ENCODE peak calls at places on chromosomes 2 and 18, in eight cellular contexts. L is tibial artery, Y is fibroblast of the conjunctiva, S is IMR-90, U is NCI-H1694, A is amniotic stem cell, J is cardiac muscle cell, M is A549. D is an unnamed sample.

GRCh38 chr2:109647636-109648035 is 33.5 kb downstream of the SOWAHC start:
- DNase-seq in J (peak; percentile 42), A (peak; percentile 20), S (peak; percentile 25), Y (no peak), L (peak; percentile 81), M (no peak), U (no peak), D (no peak)

GRCh38 chr2:208036357-208036756 is 11.0 kb upstream of the PLEKHM3 start:
- DNase-seq in Y (no peak), U (no peak), S (peak; percentile 40), M (no peak), J (peak; percentile 38), A (no peak), L (no peak), D (no peak)

GRCh38 chr18:80170395-80171094 is 61.5 kb downstream of the ADNP2 start:
- DNase-seq in A (no peak), U (no peak), Y (no peak), L (no peak), J (peak; percentile 18), M (no peak), S (no peak), D (no peak)

GRCh38 chr18:59779979-59780378 is 82.8 kb upstream of the CCBE1 start:
- DNase-seq in A (peak; percentile 62), L (no peak), J (peak; percentile 82), Y (peak; percentile 30), U (no peak), M (no peak), S (peak; percentile 91), D (no peak)

GRCh38 chr2:99337931-99338580 is 867 bp downstream of the EIF5B start:
- DNase-seq in L (no peak), J (peak; percentile 10), S (peak; percentile 12), A (no peak), U (no peak), Y (no peak), M (peak; percentile 10), D (no peak)

GRCh38 chr18:56637897-56638231 is 528 bp downstream of the TXNL1 start:
- DNase-seq in U (no peak), J (peak; percentile 4), A (no peak), Y (no peak), L (peak; percentile 70), S (no peak), M (no peak), D (no peak)

GRCh38 chr2:18046558-18046957 is 168.1 kb downstream of the KCNS3 start:
- DNase-seq in Y (no peak), A (no peak), M (no peak), J (peak; percentile 15), U (no peak), L (no peak), S (peak; percentile 38), D (peak; percentile 38)

GRCh38 chr2:23083963-23084362 is 301.0 kb upstream of the KLHL29 start:
- DNase-seq in Y (no peak), A (no peak), J (no peak), L (no peak), U (no peak), M (no peak), S (no peak), D (no peak)

GRCh38 chr18:70453058-70453775 is 164.4 kb downstream of the SOCS6 start:
- DNase-seq in A (no peak), U (no peak), M (no peak), L (no peak), S (peak; percentile 42), Y (no peak), J (peak; percentile 84), D (no peak)